ENCODE peak calls at places on chromosomes 4 and X, in ten cellular contexts. J, I, B, S, Q, T, Y, P, D and A are unnamed samples.
A peak's percentile ranks its signal among the peaks of the same experiment; 100 is the strongest.

GRCh38 chr4:182337366-182337765 is 94.2 kb downstream of the TENM3 start:
- DNase-seq in J (no peak), I (no peak), B (no peak), S (no peak), Q (no peak), T (no peak), Y (no peak), P (no peak), D (no peak), A (no peak)

GRCh38 chrX:117743469-117744251 is 372.9 kb downstream of the KLHL13 start:
- DNase-seq in J (no peak), I (no peak), B (no peak), S (no peak), Q (no peak), T (no peak), Y (no peak), P (no peak), D (no peak), A (no peak)

GRCh38 chr4:161554372-161554990 is 609.3 kb downstream of the FSTL5 start:
- DNase-seq in J (no peak), I (no peak), B (no peak), S (no peak), Q (no peak), T (no peak), Y (no peak), P (no peak), D (no peak), A (no peak)

GRCh38 chrX:46180258-46180687 is 364.9 kb downstream of the ZNF674 start:
- DNase-seq in J (peak; percentile 91), I (peak; percentile 92), B (no peak), S (no peak), Q (no peak), T (no peak), Y (peak; percentile 0), P (no peak), D (no peak), A (no peak)

GRCh38 chr4:153152453-153153338 is 51.5 kb upstream of the TRIM2 start:
- DNase-seq in J (peak; percentile 46), I (peak; percentile 36), B (peak; percentile 40), S (peak; percentile 77), Q (peak; percentile 70), T (no peak), Y (peak; percentile 56), P (peak; percentile 31), D (peak; percentile 54), A (peak; percentile 57)

GRCh38 chr4:158259955-158260575 is 49.8 kb downstream of the TMEM144 start:
- DNase-seq in J (peak; percentile 77), I (peak; percentile 13), B (no peak), S (no peak), Q (no peak), T (no peak), Y (peak; percentile 9), P (no peak), D (no peak), A (no peak)

GRCh38 chr4:39635023-39635422 is 3.6 kb downstream of the SMIM14 start:
- DNase-seq in J (peak; percentile 36), I (no peak), B (no peak), S (no peak), Q (no peak), T (no peak), Y (no peak), P (no peak), D (no peak), A (no peak)

GRCh38 chrX:136468391-136469103 is 19.2 kb upstream of the BRS3 start:
- DNase-seq in J (no peak), I (no peak), B (no peak), S (no peak), Q (no peak), T (no peak), Y (no peak), P (no peak), D (no peak), A (no peak)

GRCh38 chrX:129139837-129140679 is 383.2 kb downstream of the SMARCA1 start:
- DNase-seq in J (no peak), I (no peak), B (no peak), S (no peak), Q (no peak), T (no peak), Y (no peak), P (no peak), D (no peak), A (no peak)

GRCh38 chr4:54230479-54231418 is 1.7 kb downstream of the PDGFRA start:
- DNase-seq in J (peak; percentile 90), I (no peak), B (no peak), S (no peak), Q (no peak), T (no peak), Y (peak; percentile 31), P (no peak), D (peak; percentile 1), A (no peak)

GRCh38 chr4:189305500-189305899 is 635.2 kb upstream of the FRG1 start:
- DNase-seq in J (no peak), I (no peak), B (no peak), S (no peak), Q (no peak), T (no peak), Y (no peak), P (no peak), D (no peak), A (no peak)

GRCh38 chr4:83631066-83631465 is 95.2 kb downstream of the GPAT3 start:
- DNase-seq in J (peak; percentile 88), I (no peak), B (no peak), S (no peak), Q (no peak), T (no peak), Y (no peak), P (no peak), D (no peak), A (no peak)

GRCh38 chr4:115090483-115091075 is 22.8 kb downstream of the NDST4 start:
- DNase-seq in J (peak; percentile 4), I (peak; percentile 13), B (peak; percentile 3), S (no peak), Q (no peak), T (no peak), Y (peak; percentile 33), P (no peak), D (peak; percentile 1), A (no peak)